ENCODE peak calls at places on chromosomes 11 and 22, in seven cellular contexts. One of them, this sample, is unnamed.

GRCh38 chr11:69653406-69653960 is 12.5 kb downstream of the CCND1 start:
- DNase-seq in body of pancreas: no peak
- DNase-seq in activated T-helper 2 cell treated with anti-CD3 and anti-CD28 coated beads, Interferon-gamma antibody, Interleukin-2, Interleukin-4, amounts not matched to agents 10 μg/mL and 5 μg/mL and 100 μg/mL, durations not matched to agents 14 hours and 24 hours and 36 hours: no peak
- DNase-seq in NCI-H1105 treated with DMSO at 0.1 percent for 48 hours: no peak
- DNase-seq in lung: no peak
- DNase-seq in cardiac muscle cell: no peak
- DNase-seq in MCF 10A: no peak
- DNase-seq in this sample: no peak

GRCh38 chr22:48953103-48953720 is 874.5 kb downstream of the BRD1 start:
- DNase-seq in NCI-H1105 treated with DMSO at 0.1 percent for 48 hours: no peak
- DNase-seq in body of pancreas: no peak
- DNase-seq in activated T-helper 2 cell treated with anti-CD3 and anti-CD28 coated beads, Interferon-gamma antibody, Interleukin-2, Interleukin-4, amounts not matched to agents 10 μg/mL and 5 μg/mL and 100 μg/mL, durations not matched to agents 14 hours and 24 hours and 36 hours: no peak
- DNase-seq in cardiac muscle cell: no peak
- DNase-seq in MCF 10A: no peak
- DNase-seq in lung: no peak
- DNase-seq in this sample: no peak

GRCh38 chr11:77400775-77401469 is 73.0 kb downstream of the PAK1 start:
- DNase-seq in lung: no peak
- DNase-seq in body of pancreas: no peak
- DNase-seq in activated T-helper 2 cell treated with anti-CD3 and anti-CD28 coated beads, Interferon-gamma antibody, Interleukin-2, Interleukin-4, amounts not matched to agents 10 μg/mL and 5 μg/mL and 100 μg/mL, durations not matched to agents 14 hours and 24 hours and 36 hours: no peak
- DNase-seq in NCI-H1105 treated with DMSO at 0.1 percent for 48 hours: no peak
- DNase-seq in cardiac muscle cell: no peak
- DNase-seq in MCF 10A: no peak
- DNase-seq in this sample: no peak

GRCh38 chr11:62105611-62106245 is 18.1 kb upstream of the INCENP start:
- DNase-seq in activated T-helper 2 cell treated with anti-CD3 and anti-CD28 coated beads, Interferon-gamma antibody, Interleukin-2, Interleukin-4, amounts not matched to agents 10 μg/mL and 5 μg/mL and 100 μg/mL, durations not matched to agents 14 hours and 24 hours and 36 hours: no peak
- DNase-seq in lung: no peak
- DNase-seq in NCI-H1105 treated with DMSO at 0.1 percent for 48 hours: no peak
- DNase-seq in body of pancreas: no peak
- DNase-seq in MCF 10A: no peak
- DNase-seq in cardiac muscle cell: no peak
- DNase-seq in this sample: no peak

GRCh38 chr11:113382121-113382520 is 5.5 kb upstream of the ANKK1 start:
- DNase-seq in NCI-H1105 treated with DMSO at 0.1 percent for 48 hours: no peak
- DNase-seq in MCF 10A: no peak
- DNase-seq in cardiac muscle cell: no peak
- DNase-seq in activated T-helper 2 cell treated with anti-CD3 and anti-CD28 coated beads, Interferon-gamma antibody, Interleukin-2, Interleukin-4, amounts not matched to agents 10 μg/mL and 5 μg/mL and 100 μg/mL, durations not matched to agents 14 hours and 24 hours and 36 hours: no peak
- DNase-seq in lung: no peak
- DNase-seq in body of pancreas: no peak
- DNase-seq in this sample: no peak

GRCh38 chr11:130042093-130042591 is 27.6 kb upstream of the APLP2 start:
- DNase-seq in body of pancreas: no peak
- DNase-seq in cardiac muscle cell: no peak
- DNase-seq in MCF 10A: peak; percentile 88
- DNase-seq in activated T-helper 2 cell treated with anti-CD3 and anti-CD28 coated beads, Interferon-gamma antibody, Interleukin-2, Interleukin-4, amounts not matched to agents 10 μg/mL and 5 μg/mL and 100 μg/mL, durations not matched to agents 14 hours and 24 hours and 36 hours: no peak
- DNase-seq in NCI-H1105 treated with DMSO at 0.1 percent for 48 hours: no peak
- DNase-seq in lung: no peak
- DNase-seq in this sample: peak; percentile 38

GRCh38 chr22:46367707-46368191 is 32.2 kb downstream of the TRMU start:
- DNase-seq in body of pancreas: peak; percentile 89
- DNase-seq in NCI-H1105 treated with DMSO at 0.1 percent for 48 hours: peak; percentile 31
- DNase-seq in lung: peak; percentile 74
- DNase-seq in MCF 10A: peak; percentile 64
- DNase-seq in activated T-helper 2 cell treated with anti-CD3 and anti-CD28 coated beads, Interferon-gamma antibody, Interleukin-2, Interleukin-4, amounts not matched to agents 10 μg/mL and 5 μg/mL and 100 μg/mL, durations not matched to agents 14 hours and 24 hours and 36 hours: peak; percentile 55
- DNase-seq in cardiac muscle cell: peak; percentile 75
- DNase-seq in this sample: peak; percentile 64

GRCh38 chr22:23313791-23314567 is 133.7 kb downstream of the BCR start:
- DNase-seq in NCI-H1105 treated with DMSO at 0.1 percent for 48 hours: no peak
- DNase-seq in cardiac muscle cell: no peak
- DNase-seq in lung: no peak
- DNase-seq in body of pancreas: no peak
- DNase-seq in MCF 10A: no peak
- DNase-seq in activated T-helper 2 cell treated with anti-CD3 and anti-CD28 coated beads, Interferon-gamma antibody, Interleukin-2, Interleukin-4, amounts not matched to agents 10 μg/mL and 5 μg/mL and 100 μg/mL, durations not matched to agents 14 hours and 24 hours and 36 hours: no peak
- DNase-seq in this sample: no peak

GRCh38 chr22:43681724-43682360 is 130.3 kb downstream of the EFCAB6 start:
- DNase-seq in lung: no peak
- DNase-seq in cardiac muscle cell: no peak
- DNase-seq in NCI-H1105 treated with DMSO at 0.1 percent for 48 hours: no peak
- DNase-seq in MCF 10A: no peak
- DNase-seq in activated T-helper 2 cell treated with anti-CD3 and anti-CD28 coated beads, Interferon-gamma antibody, Interleukin-2, Interleukin-4, amounts not matched to agents 10 μg/mL and 5 μg/mL and 100 μg/mL, durations not matched to agents 14 hours and 24 hours and 36 hours: no peak
- DNase-seq in body of pancreas: no peak
- DNase-seq in this sample: no peak

GRCh38 chr11:21485426-21485825 is 707.5 kb upstream of the ANO5 start:
- DNase-seq in cardiac muscle cell: no peak
- DNase-seq in MCF 10A: no peak
- DNase-seq in lung: no peak
- DNase-seq in NCI-H1105 treated with DMSO at 0.1 percent for 48 hours: no peak
- DNase-seq in body of pancreas: no peak
- DNase-seq in activated T-helper 2 cell treated with anti-CD3 and anti-CD28 coated beads, Interferon-gamma antibody, Interleukin-2, Interleukin-4, amounts not matched to agents 10 μg/mL and 5 μg/mL and 100 μg/mL, durations not matched to agents 14 hours and 24 hours and 36 hours: no peak
- DNase-seq in this sample: no peak

GRCh38 chr22:20601308-20601707 is 93.9 kb downstream of the MED15 start:
- DNase-seq in cardiac muscle cell: no peak
- DNase-seq in NCI-H1105 treated with DMSO at 0.1 percent for 48 hours: no peak
- DNase-seq in MCF 10A: no peak
- DNase-seq in lung: no peak
- DNase-seq in activated T-helper 2 cell treated with anti-CD3 and anti-CD28 coated beads, Interferon-gamma antibody, Interleukin-2, Interleukin-4, amounts not matched to agents 10 μg/mL and 5 μg/mL and 100 μg/mL, durations not matched to agents 14 hours and 24 hours and 36 hours: no peak
- DNase-seq in body of pancreas: no peak
- DNase-seq in this sample: no peak

GRCh38 chr11:3206128-3206921 is 12.3 kb downstream of the MRGPRG start:
- DNase-seq in activated T-helper 2 cell treated with anti-CD3 and anti-CD28 coated beads, Interferon-gamma antibody, Interleukin-2, Interleukin-4, amounts not matched to agents 10 μg/mL and 5 μg/mL and 100 μg/mL, durations not matched to agents 14 hours and 24 hours and 36 hours: no peak
- DNase-seq in cardiac muscle cell: no peak
- DNase-seq in lung: no peak
- DNase-seq in MCF 10A: no peak
- DNase-seq in NCI-H1105 treated with DMSO at 0.1 percent for 48 hours: no peak
- DNase-seq in body of pancreas: no peak
- DNase-seq in this sample: no peak

GRCh38 chr11:131867457-131868257 is 497.2 kb downstream of the NTM start:
- DNase-seq in MCF 10A: peak; percentile 2
- DNase-seq in activated T-helper 2 cell treated with anti-CD3 and anti-CD28 coated beads, Interferon-gamma antibody, Interleukin-2, Interleukin-4, amounts not matched to agents 10 μg/mL and 5 μg/mL and 100 μg/mL, durations not matched to agents 14 hours and 24 hours and 36 hours: no peak
- DNase-seq in NCI-H1105 treated with DMSO at 0.1 percent for 48 hours: peak; percentile 87
- DNase-seq in cardiac muscle cell: peak; percentile 66
- DNase-seq in body of pancreas: peak; percentile 71
- DNase-seq in lung: peak; percentile 54
- DNase-seq in this sample: no peak

GRCh38 chr22:48721394-48721666 is 1106.3 kb downstream of the BRD1 start:
- DNase-seq in body of pancreas: peak; percentile 75
- DNase-seq in NCI-H1105 treated with DMSO at 0.1 percent for 48 hours: no peak
- DNase-seq in lung: no peak
- DNase-seq in activated T-helper 2 cell treated with anti-CD3 and anti-CD28 coated beads, Interferon-gamma antibody, Interleukin-2, Interleukin-4, amounts not matched to agents 10 μg/mL and 5 μg/mL and 100 μg/mL, durations not matched to agents 14 hours and 24 hours and 36 hours: no peak
- DNase-seq in cardiac muscle cell: no peak
- DNase-seq in MCF 10A: no peak
- DNase-seq in this sample: no peak

GRCh38 chr22:49914256-49914655 is 4.0 kb downstream of the ALG12 start:
- DNase-seq in MCF 10A: no peak
- DNase-seq in lung: no peak
- DNase-seq in activated T-helper 2 cell treated with anti-CD3 and anti-CD28 coated beads, Interferon-gamma antibody, Interleukin-2, Interleukin-4, amounts not matched to agents 10 μg/mL and 5 μg/mL and 100 μg/mL, durations not matched to agents 14 hours and 24 hours and 36 hours: no peak
- DNase-seq in body of pancreas: no peak
- DNase-seq in NCI-H1105 treated with DMSO at 0.1 percent for 48 hours: no peak
- DNase-seq in cardiac muscle cell: no peak
- DNase-seq in this sample: no peak

GRCh38 chr11:68525930-68526329 is 65.4 kb downstream of the PPP6R3 start:
- DNase-seq in cardiac muscle cell: no peak
- DNase-seq in activated T-helper 2 cell treated with anti-CD3 and anti-CD28 coated beads, Interferon-gamma antibody, Interleukin-2, Interleukin-4, amounts not matched to agents 10 μg/mL and 5 μg/mL and 100 μg/mL, durations not matched to agents 14 hours and 24 hours and 36 hours: no peak
- DNase-seq in lung: no peak
- DNase-seq in NCI-H1105 treated with DMSO at 0.1 percent for 48 hours: no peak
- DNase-seq in MCF 10A: peak; percentile 82
- DNase-seq in body of pancreas: no peak
- DNase-seq in this sample: no peak

GRCh38 chr11:116925050-116925449 is 87.6 kb upstream of the APOA1 start:
- DNase-seq in cardiac muscle cell: no peak
- DNase-seq in MCF 10A: no peak
- DNase-seq in activated T-helper 2 cell treated with anti-CD3 and anti-CD28 coated beads, Interferon-gamma antibody, Interleukin-2, Interleukin-4, amounts not matched to agents 10 μg/mL and 5 μg/mL and 100 μg/mL, durations not matched to agents 14 hours and 24 hours and 36 hours: no peak
- DNase-seq in lung: no peak
- DNase-seq in body of pancreas: no peak
- DNase-seq in NCI-H1105 treated with DMSO at 0.1 percent for 48 hours: no peak
- DNase-seq in this sample: no peak

GRCh38 chr11:118295834-118296454 is 8.6 kb upstream of the CD3E start:
- DNase-seq in NCI-H1105 treated with DMSO at 0.1 percent for 48 hours: no peak
- DNase-seq in lung: no peak
- DNase-seq in activated T-helper 2 cell treated with anti-CD3 and anti-CD28 coated beads, Interferon-gamma antibody, Interleukin-2, Interleukin-4, amounts not matched to agents 10 μg/mL and 5 μg/mL and 100 μg/mL, durations not matched to agents 14 hours and 24 hours and 36 hours: no peak
- DNase-seq in MCF 10A: peak; percentile 68
- DNase-seq in cardiac muscle cell: peak; percentile 28
- DNase-seq in body of pancreas: peak; percentile 43
- DNase-seq in this sample: no peak

GRCh38 chr11:114102993-114103896 is 43.7 kb downstream of the ZBTB16 start:
- DNase-seq in cardiac muscle cell: no peak
- DNase-seq in lung: no peak
- DNase-seq in body of pancreas: no peak
- DNase-seq in activated T-helper 2 cell treated with anti-CD3 and anti-CD28 coated beads, Interferon-gamma antibody, Interleukin-2, Interleukin-4, amounts not matched to agents 10 μg/mL and 5 μg/mL and 100 μg/mL, durations not matched to agents 14 hours and 24 hours and 36 hours: peak; percentile 36
- DNase-seq in MCF 10A: no peak
- DNase-seq in NCI-H1105 treated with DMSO at 0.1 percent for 48 hours: no peak
- DNase-seq in this sample: no peak

GRCh38 chr22:38872831-38873248 is 824 bp upstream of the CBX6 start:
- DNase-seq in body of pancreas: peak; percentile 63
- DNase-seq in activated T-helper 2 cell treated with anti-CD3 and anti-CD28 coated beads, Interferon-gamma antibody, Interleukin-2, Interleukin-4, amounts not matched to agents 10 μg/mL and 5 μg/mL and 100 μg/mL, durations not matched to agents 14 hours and 24 hours and 36 hours: peak; percentile 17
- DNase-seq in lung: peak; percentile 68
- DNase-seq in cardiac muscle cell: peak; percentile 80
- DNase-seq in MCF 10A: no peak
- DNase-seq in NCI-H1105 treated with DMSO at 0.1 percent for 48 hours: peak; percentile 55
- DNase-seq in this sample: peak; percentile 59

GRCh38 chr11:126140932-126141291 is 70.5 kb downstream of the RPUSD4 start:
- DNase-seq in lung: peak; percentile 68
- DNase-seq in NCI-H1105 treated with DMSO at 0.1 percent for 48 hours: peak; percentile 87
- DNase-seq in activated T-helper 2 cell treated with anti-CD3 and anti-CD28 coated beads, Interferon-gamma antibody, Interleukin-2, Interleukin-4, amounts not matched to agents 10 μg/mL and 5 μg/mL and 100 μg/mL, durations not matched to agents 14 hours and 24 hours and 36 hours: no peak
- DNase-seq in MCF 10A: peak; percentile 33
- DNase-seq in cardiac muscle cell: no peak
- DNase-seq in body of pancreas: peak; percentile 27
- DNase-seq in this sample: no peak

GRCh38 chr22:29458551-29458950 is 20.2 kb downstream of the RFPL1 start:
- DNase-seq in NCI-H1105 treated with DMSO at 0.1 percent for 48 hours: no peak
- DNase-seq in body of pancreas: no peak
- DNase-seq in activated T-helper 2 cell treated with anti-CD3 and anti-CD28 coated beads, Interferon-gamma antibody, Interleukin-2, Interleukin-4, amounts not matched to agents 10 μg/mL and 5 μg/mL and 100 μg/mL, durations not matched to agents 14 hours and 24 hours and 36 hours: no peak
- DNase-seq in cardiac muscle cell: no peak
- DNase-seq in lung: no peak
- DNase-seq in MCF 10A: no peak
- DNase-seq in this sample: no peak

GRCh38 chr11:121497176-121497995 is 44.6 kb upstream of the SORL1-AS1 start:
- DNase-seq in lung: peak; percentile 41
- DNase-seq in MCF 10A: no peak
- DNase-seq in body of pancreas: no peak
- DNase-seq in activated T-helper 2 cell treated with anti-CD3 and anti-CD28 coated beads, Interferon-gamma antibody, Interleukin-2, Interleukin-4, amounts not matched to agents 10 μg/mL and 5 μg/mL and 100 μg/mL, durations not matched to agents 14 hours and 24 hours and 36 hours: no peak
- DNase-seq in NCI-H1105 treated with DMSO at 0.1 percent for 48 hours: no peak
- DNase-seq in cardiac muscle cell: no peak
- DNase-seq in this sample: no peak

GRCh38 chr22:38006906-38007305 is 22.6 kb upstream of the SOX10 start:
- DNase-seq in body of pancreas: no peak
- DNase-seq in MCF 10A: no peak
- DNase-seq in NCI-H1105 treated with DMSO at 0.1 percent for 48 hours: no peak
- DNase-seq in activated T-helper 2 cell treated with anti-CD3 and anti-CD28 coated beads, Interferon-gamma antibody, Interleukin-2, Interleukin-4, amounts not matched to agents 10 μg/mL and 5 μg/mL and 100 μg/mL, durations not matched to agents 14 hours and 24 hours and 36 hours: no peak
- DNase-seq in lung: no peak
- DNase-seq in cardiac muscle cell: no peak
- DNase-seq in this sample: no peak

GRCh38 chr11:60792521-60792920 is 7.4 kb downstream of the MS4A10 start:
- DNase-seq in cardiac muscle cell: no peak
- DNase-seq in activated T-helper 2 cell treated with anti-CD3 and anti-CD28 coated beads, Interferon-gamma antibody, Interleukin-2, Interleukin-4, amounts not matched to agents 10 μg/mL and 5 μg/mL and 100 μg/mL, durations not matched to agents 14 hours and 24 hours and 36 hours: no peak
- DNase-seq in body of pancreas: no peak
- DNase-seq in NCI-H1105 treated with DMSO at 0.1 percent for 48 hours: no peak
- DNase-seq in MCF 10A: no peak
- DNase-seq in lung: no peak
- DNase-seq in this sample: no peak

GRCh38 chr11:85685820-85686459 is at the start of gene CCDC89:
- DNase-seq in lung: peak; percentile 52
- DNase-seq in body of pancreas: no peak
- DNase-seq in activated T-helper 2 cell treated with anti-CD3 and anti-CD28 coated beads, Interferon-gamma antibody, Interleukin-2, Interleukin-4, amounts not matched to agents 10 μg/mL and 5 μg/mL and 100 μg/mL, durations not matched to agents 14 hours and 24 hours and 36 hours: no peak
- DNase-seq in NCI-H1105 treated with DMSO at 0.1 percent for 48 hours: peak; percentile 91
- DNase-seq in cardiac muscle cell: peak; percentile 37
- DNase-seq in MCF 10A: no peak
- DNase-seq in this sample: peak; percentile 12

GRCh38 chr11:65873280-65874156 is 918 bp upstream of the EFEMP2 start:
- DNase-seq in activated T-helper 2 cell treated with anti-CD3 and anti-CD28 coated beads, Interferon-gamma antibody, Interleukin-2, Interleukin-4, amounts not matched to agents 10 μg/mL and 5 μg/mL and 100 μg/mL, durations not matched to agents 14 hours and 24 hours and 36 hours: peak; percentile 95
- DNase-seq in MCF 10A: peak; percentile 92
- DNase-seq in NCI-H1105 treated with DMSO at 0.1 percent for 48 hours: peak; percentile 86
- DNase-seq in body of pancreas: peak; percentile 96
- DNase-seq in cardiac muscle cell: peak; percentile 96
- DNase-seq in lung: peak; percentile 93
- DNase-seq in this sample: peak; percentile 95

GRCh38 chr11:129308241-129308865 is 67.3 kb upstream of the BARX2 start:
- DNase-seq in NCI-H1105 treated with DMSO at 0.1 percent for 48 hours: no peak
- DNase-seq in lung: no peak
- DNase-seq in body of pancreas: no peak
- DNase-seq in activated T-helper 2 cell treated with anti-CD3 and anti-CD28 coated beads, Interferon-gamma antibody, Interleukin-2, Interleukin-4, amounts not matched to agents 10 μg/mL and 5 μg/mL and 100 μg/mL, durations not matched to agents 14 hours and 24 hours and 36 hours: no peak
- DNase-seq in MCF 10A: no peak
- DNase-seq in cardiac muscle cell: no peak
- DNase-seq in this sample: no peak

GRCh38 chr11:122796128-122796717 is 42.1 kb upstream of the CRTAM start:
- DNase-seq in lung: peak; percentile 42
- DNase-seq in activated T-helper 2 cell treated with anti-CD3 and anti-CD28 coated beads, Interferon-gamma antibody, Interleukin-2, Interleukin-4, amounts not matched to agents 10 μg/mL and 5 μg/mL and 100 μg/mL, durations not matched to agents 14 hours and 24 hours and 36 hours: peak; percentile 39
- DNase-seq in NCI-H1105 treated with DMSO at 0.1 percent for 48 hours: peak; percentile 49
- DNase-seq in cardiac muscle cell: peak; percentile 33
- DNase-seq in body of pancreas: peak; percentile 60
- DNase-seq in MCF 10A: peak; percentile 62
- DNase-seq in this sample: peak; percentile 26

GRCh38 chr11:4511846-4512245 is 29.4 kb downstream of the OR52K1 start:
- DNase-seq in cardiac muscle cell: no peak
- DNase-seq in body of pancreas: no peak
- DNase-seq in MCF 10A: no peak
- DNase-seq in lung: no peak
- DNase-seq in activated T-helper 2 cell treated with anti-CD3 and anti-CD28 coated beads, Interferon-gamma antibody, Interleukin-2, Interleukin-4, amounts not matched to agents 10 μg/mL and 5 μg/mL and 100 μg/mL, durations not matched to agents 14 hours and 24 hours and 36 hours: no peak
- DNase-seq in NCI-H1105 treated with DMSO at 0.1 percent for 48 hours: no peak
- DNase-seq in this sample: no peak

GRCh38 chr11:117417856-117418255 is 90.2 kb downstream of the CEP164 start:
- DNase-seq in body of pancreas: no peak
- DNase-seq in MCF 10A: no peak
- DNase-seq in cardiac muscle cell: no peak
- DNase-seq in lung: no peak
- DNase-seq in activated T-helper 2 cell treated with anti-CD3 and anti-CD28 coated beads, Interferon-gamma antibody, Interleukin-2, Interleukin-4, amounts not matched to agents 10 μg/mL and 5 μg/mL and 100 μg/mL, durations not matched to agents 14 hours and 24 hours and 36 hours: no peak
- DNase-seq in NCI-H1105 treated with DMSO at 0.1 percent for 48 hours: no peak
- DNase-seq in this sample: no peak

GRCh38 chr22:40637181-40638150 is 947 bp upstream of the MRTFA start:
- DNase-seq in body of pancreas: peak; percentile 16
- DNase-seq in MCF 10A: no peak
- DNase-seq in NCI-H1105 treated with DMSO at 0.1 percent for 48 hours: no peak
- DNase-seq in lung: peak; percentile 59
- DNase-seq in cardiac muscle cell: no peak
- DNase-seq in activated T-helper 2 cell treated with anti-CD3 and anti-CD28 coated beads, Interferon-gamma antibody, Interleukin-2, Interleukin-4, amounts not matched to agents 10 μg/mL and 5 μg/mL and 100 μg/mL, durations not matched to agents 14 hours and 24 hours and 36 hours: peak; percentile 33
- DNase-seq in this sample: no peak

GRCh38 chr11:119352857-119353260 is 6.4 kb upstream of the MFRP start:
- DNase-seq in activated T-helper 2 cell treated with anti-CD3 and anti-CD28 coated beads, Interferon-gamma antibody, Interleukin-2, Interleukin-4, amounts not matched to agents 10 μg/mL and 5 μg/mL and 100 μg/mL, durations not matched to agents 14 hours and 24 hours and 36 hours: no peak
- DNase-seq in body of pancreas: peak; percentile 73
- DNase-seq in MCF 10A: peak; percentile 63
- DNase-seq in cardiac muscle cell: peak; percentile 64
- DNase-seq in lung: no peak
- DNase-seq in NCI-H1105 treated with DMSO at 0.1 percent for 48 hours: peak; percentile 96
- DNase-seq in this sample: no peak

This sample was measured in A549.